ENCODE peak calls at places on chromosomes 6 and 20, in eight cellular contexts. L, K, R, Z, N, B, F and Q are unnamed samples.

GRCh38 chr20:36091561-36092423 is 62.7 kb upstream of the EPB41L1 start:
- DNase-seq in B (no peak), N (no peak), Z (no peak), K (no peak), F (no peak), R (no peak), L (no peak), Q (no peak)

GRCh38 chr6:36160147-36160760 is 29.9 kb downstream of the MAPK13 start:
- DNase-seq in K (no peak), F (no peak), R (no peak), N (no peak), Z (no peak), L (no peak), B (no peak), Q (no peak)

GRCh38 chr6:15642276-15642675 is 20.6 kb downstream of the DTNBP1 start:
- DNase-seq in L (peak; percentile 25), F (no peak), Z (no peak), R (peak; percentile 3), K (no peak), B (no peak), N (no peak), Q (no peak)

GRCh38 chr6:87670707-87671106 is 31.3 kb downstream of the AKIRIN2 start:
- DNase-seq in F (no peak), L (no peak), K (no peak), N (no peak), Z (no peak), B (no peak), R (no peak), Q (no peak)

GRCh38 chr20:49347156-49347555 is 69.3 kb upstream of the ZNFX1 start:
- DNase-seq in F (no peak), L (no peak), N (no peak), Z (no peak), K (no peak), R (no peak), B (no peak), Q (no peak)

GRCh38 chr20:31594558-31595379 is 10.3 kb upstream of the ID1 start:
- DNase-seq in L (no peak), B (no peak), Z (no peak), N (no peak), K (no peak), R (peak; percentile 85), F (peak; percentile 4), Q (no peak)

GRCh38 chr6:56370591-56371198 is 123.3 kb upstream of the COL21A1 start:
- DNase-seq in R (peak; percentile 16), Z (no peak), L (peak; percentile 78), N (no peak), F (no peak), B (no peak), K (no peak), Q (no peak)

GRCh38 chr20:49928411-49929141 is 7.6 kb upstream of the RNF114 start:
- DNase-seq in K (no peak), L (peak; percentile 88), F (peak; percentile 62), N (peak; percentile 83), B (peak; percentile 55), Z (peak; percentile 72), R (peak; percentile 86), Q (no peak)

GRCh38 chr20:46415773-46416172 is 9.4 kb upstream of the ELMO2 start:
- DNase-seq in Z (no peak), R (no peak), B (no peak), K (no peak), L (no peak), N (no peak), F (no peak), Q (no peak)

GRCh38 chr6:168093071-168093505 is 14.1 kb upstream of the FRMD1 start:
- DNase-seq in Z (no peak), N (no peak), B (no peak), L (no peak), K (no peak), R (no peak), F (no peak), Q (no peak)

GRCh38 chr20:36941403-36941835 is 10.1 kb downstream of the SAMHD1 start:
- DNase-seq in L (no peak), R (no peak), K (no peak), Z (no peak), B (peak; percentile 15), F (no peak), N (no peak), Q (no peak)

GRCh38 chr20:504632-505075 is 38.9 kb downstream of the CSNK2A1 start:
- DNase-seq in L (no peak), Z (no peak), R (no peak), K (no peak), N (no peak), B (no peak), F (no peak), Q (no peak)

GRCh38 chr6:14674867-14675648 is 557.5 kb downstream of the CD83 start:
- DNase-seq in B (no peak), L (no peak), K (no peak), N (no peak), F (no peak), Z (no peak), R (no peak), Q (no peak)

GRCh38 chr6:149864578-149865535 is 698 bp upstream of the LRP11 start:
- DNase-seq in L (peak; percentile 71), B (no peak), R (peak; percentile 63), N (peak; percentile 20), F (peak; percentile 42), Z (no peak), K (no peak), Q (no peak)

GRCh38 chr6:906920-907319 is 214.0 kb upstream of the EXOC2 start:
- DNase-seq in L (peak; percentile 18), F (no peak), K (no peak), Z (no peak), B (peak; percentile 68), N (no peak), R (peak; percentile 54), Q (no peak)

GRCh38 chr6:158744986-158745430 is 74.2 kb downstream of the EZR start:
- DNase-seq in N (no peak), F (no peak), L (no peak), R (no peak), B (no peak), Z (no peak), K (no peak), Q (no peak)

GRCh38 chr20:41452226-41452625 is 85.6 kb upstream of the EMILIN3 start:
- DNase-seq in Z (no peak), R (no peak), F (no peak), K (no peak), N (no peak), B (no peak), L (no peak), Q (no peak)

GRCh38 chr6:5677219-5678000 is 329.3 kb downstream of the NRN1 start:
- DNase-seq in N (no peak), Z (no peak), K (no peak), L (no peak), B (no peak), F (no peak), R (no peak), Q (no peak)

GRCh38 chr6:23690650-23691049 is 435.4 kb upstream of the NRSN1 start:
- DNase-seq in K (no peak), Z (no peak), B (no peak), N (no peak), R (no peak), L (no peak), F (no peak), Q (no peak)

GRCh38 chr6:34516391-34517324 is 39.5 kb downstream of the SPDEF start:
- DNase-seq in R (no peak), F (no peak), L (no peak), K (no peak), Z (no peak), N (no peak), B (no peak), Q (no peak)

GRCh38 chr6:148272084-148272483 is 70.6 kb upstream of the SASH1 start:
- DNase-seq in F (no peak), B (no peak), N (no peak), L (no peak), K (no peak), Z (no peak), R (no peak), Q (no peak)

GRCh38 chr20:59153355-59153681 is 10.3 kb upstream of the ZNF831 start:
- DNase-seq in R (no peak), N (no peak), B (no peak), F (peak; percentile 80), K (no peak), Z (no peak), L (no peak), Q (no peak)

GRCh38 chr20:16263582-16263981 is 309.7 kb downstream of the KIF16B start:
- DNase-seq in Z (no peak), F (no peak), B (no peak), L (no peak), R (no peak), K (no peak), N (no peak), Q (no peak)

GRCh38 chr6:90083891-90084290 is 189.6 kb downstream of the GJA10 start:
- DNase-seq in B (no peak), K (no peak), L (peak; percentile 37), R (no peak), F (no peak), Z (no peak), N (no peak), Q (no peak)